ENCODE peak calls at places on chromosomes 12 and 14, in ten cellular contexts. M is heart left ventricle; A is stomach; C is colonic mucosa; G is CD8-positive, alpha-beta T cell; N is keratinocyte; L is psoas muscle; P is WERI-Rb-1; T is MM.1S; X is left ventricle myocardium inferior. S is an unnamed sample.

GRCh38 chr12:117641885-117642284 is 280.5 kb upstream of the NOS1 start:
- DNase-seq in A (no peak), L (no peak), N (no peak), T (no peak), X (no peak), P (no peak), M (no peak), C (no peak), G (no peak), S (no peak)

GRCh38 chr12:51817027-51817953 is 31.2 kb downstream of the FIGNL2 start:
- DNase-seq in L (peak), A (no peak), M (no peak), C (no peak), X (no peak), G (no peak), N (no peak), T (no peak), P (peak), S (no peak)

GRCh38 chr14:91545946-91546716 is 36.0 kb upstream of the PPP4R3A start:
- DNase-seq in A (no peak), N (no peak), X (no peak), P (peak), L (no peak), G (no peak), T (no peak), C (no peak), M (no peak), S (no peak)

GRCh38 chr12:59007620-59008019 is 87.3 kb upstream of the LRIG3 start:
- DNase-seq in G (no peak), M (no peak), C (no peak), X (no peak), T (no peak), L (no peak), A (no peak), N (no peak), P (no peak), S (no peak)

GRCh38 chr14:92412912-92413311 is 89.9 kb downstream of the SLC24A4 start:
- DNase-seq in C (no peak), N (no peak), G (no peak), P (peak), M (no peak), X (no peak), T (no peak), L (no peak), A (no peak), S (no peak)

GRCh38 chr14:45698462-45699134 is 445.6 kb upstream of the MIS18BP1 start:
- DNase-seq in G (no peak), T (no peak), A (peak), P (peak), L (no peak), C (peak), X (no peak), N (no peak), M (no peak), S (no peak)

GRCh38 chr12:107843351-107844311 is 69.1 kb downstream of the ASCL4 start:
- DNase-seq in G (no peak), M (no peak), T (no peak), C (no peak), P (peak), A (no peak), X (no peak), N (no peak), L (no peak), S (no peak)

GRCh38 chr14:93961610-93962009 is 14.8 kb downstream of the ASB2 start:
- DNase-seq in L (no peak), P (no peak), T (no peak), X (no peak), A (no peak), M (no peak), G (no peak), C (no peak), N (no peak), S (no peak)

GRCh38 chr12:121957831-121958515 is 39.6 kb downstream of the CFAP251 start:
- DNase-seq in C (no peak), N (no peak), A (no peak), L (no peak), T (no peak), M (no peak), G (no peak), X (no peak), P (no peak), S (no peak)

GRCh38 chr12:10829994-10830393 is 3.8 kb upstream of the TAS2R10 start:
- DNase-seq in C (no peak), P (no peak), L (no peak), G (no peak), A (no peak), T (no peak), N (no peak), M (no peak), X (no peak), S (no peak)

GRCh38 chr12:117854339-117855012 is 114.3 kb downstream of the KSR2 start:
- DNase-seq in M (no peak), C (peak), A (peak), G (peak), P (peak), T (peak), N (no peak), X (no peak), L (no peak), S (peak)

GRCh38 chr12:82800185-82800584 is 113.5 kb downstream of the TMTC2 start:
- DNase-seq in N (no peak), C (no peak), X (no peak), L (no peak), G (no peak), T (no peak), M (no peak), A (no peak), P (no peak), S (no peak)

GRCh38 chr12:82805812-82806497 is 119.2 kb downstream of the TMTC2 start:
- DNase-seq in N (peak), T (no peak), A (no peak), M (no peak), L (no peak), G (no peak), X (no peak), C (no peak), P (no peak), S (no peak)

GRCh38 chr12:82804601-82805000 is 117.9 kb downstream of the TMTC2 start:
- DNase-seq in T (no peak), L (no peak), P (no peak), G (no peak), X (no peak), C (no peak), M (no peak), A (no peak), N (no peak), S (no peak)

GRCh38 chr12:82801951-82802610 is 115.4 kb downstream of the TMTC2 start:
- DNase-seq in P (no peak), T (no peak), L (no peak), N (no peak), M (no peak), X (no peak), C (no peak), A (no peak), G (no peak), S (no peak)

GRCh38 chr12:82803201-82803600 is 116.5 kb downstream of the TMTC2 start:
- DNase-seq in M (no peak), L (no peak), P (no peak), C (no peak), T (no peak), N (no peak), A (no peak), X (no peak), G (no peak), S (no peak)
- TF ChIP-seq CTCF in M (no peak), L (no peak), P (no peak), C (no peak), T (no peak), N (no peak), A (no peak), X (no peak), G (no peak), S (no peak)

GRCh38 chr12:15280930-15281329 is 41.4 kb upstream of the PTPRO start:
- DNase-seq in N (no peak), C (no peak), M (no peak), P (no peak), X (no peak), T (no peak), G (no peak), L (no peak), A (no peak), S (no peak)
- H3K27ac ChIP-seq in N (no peak), C (no peak), M (no peak), P (no peak), X (no peak), T (no peak), G (no peak), L (no peak), A (no peak), S (no peak)

GRCh38 chr12:103330672-103331071 is 165.1 kb downstream of the C12orf42 start:
- DNase-seq in G (no peak), P (no peak), X (no peak), T (no peak), L (no peak), C (no peak), A (no peak), N (no peak), M (no peak), S (no peak)

GRCh38 chr12:103331643-103332042 is 164.1 kb downstream of the C12orf42 start:
- DNase-seq in A (no peak), C (no peak), P (no peak), N (no peak), T (no peak), G (no peak), X (no peak), L (no peak), M (no peak), S (no peak)

GRCh38 chr12:103327676-103328075 is 168.1 kb downstream of the C12orf42 start:
- DNase-seq in C (no peak), M (no peak), T (no peak), L (no peak), P (no peak), N (no peak), X (no peak), A (no peak), G (no peak), S (no peak)

GRCh38 chr12:103326190-103326589 is 169.6 kb downstream of the C12orf42 start:
- DNase-seq in X (no peak), M (no peak), L (no peak), C (no peak), P (peak), G (no peak), T (peak), N (no peak), A (no peak), S (no peak)
- TF ChIP-seq CTCF in X (peak), M (no peak), L (no peak), C (no peak), P (peak), G (no peak), T (peak), N (no peak), A (no peak), S (no peak)

GRCh38 chr12:14833336-14833735 is 10.0 kb downstream of the ART4 start:
- DNase-seq in G (no peak), P (no peak), A (no peak), X (no peak), C (no peak), M (no peak), N (no peak), L (no peak), T (no peak), S (no peak)
- H3K27ac ChIP-seq in G (no peak), P (no peak), A (no peak), X (no peak), C (no peak), M (no peak), N (no peak), L (no peak), T (no peak), S (no peak)

GRCh38 chr12:57276935-57277563 is 26.1 kb upstream of the STAC3 start:
- DNase-seq in X (no peak), L (no peak), N (no peak), C (peak), M (no peak), T (peak), G (no peak), P (no peak), A (peak), S (no peak)
- TF ChIP-seq CTCF in X (peak), L (peak), N (no peak), C (peak), M (peak), T (peak), G (no peak), P (peak), A (peak), S (no peak)

GRCh38 chr14:68627868-68628604 is 164.8 kb downstream of the ZFP36L1 start:
- DNase-seq in X (peak), C (peak), A (peak), L (no peak), T (no peak), P (no peak), G (peak), M (peak), N (peak), S (peak)
- H3K27ac ChIP-seq in X (peak), C (peak), A (peak), L (no peak), T (no peak), P (no peak), G (peak), M (peak), N (peak), S (peak)

DNA sequence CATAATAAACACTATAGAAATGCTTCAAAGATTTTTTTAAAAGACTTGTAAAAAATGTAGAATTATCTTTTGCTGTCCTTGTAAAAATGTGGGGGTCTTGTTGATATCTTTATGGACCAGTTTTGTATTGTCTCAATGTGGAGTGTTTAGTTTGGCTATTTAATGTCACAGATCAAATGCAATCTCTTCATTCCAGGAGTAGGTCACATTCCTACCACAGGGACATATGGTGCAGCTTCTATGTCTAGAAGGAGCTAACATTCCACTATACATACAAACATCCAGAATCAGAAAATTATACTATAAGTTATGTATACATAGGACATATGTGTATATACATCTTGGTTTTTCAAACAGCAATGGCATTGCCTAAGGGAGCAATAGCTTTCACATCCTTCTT is 345.7 kb downstream of the BMP4 start:
- DNase-seq in C (no peak), M (no peak), T (no peak), G (no peak), N (no peak), L (no peak), X (no peak), P (no peak), A (no peak), S (no peak)
- TF ChIP-seq CTCF in C (no peak), M (no peak), T (no peak), G (no peak), N (no peak), L (no peak), X (no peak), P (no peak), A (no peak), S (no peak)

DNA sequence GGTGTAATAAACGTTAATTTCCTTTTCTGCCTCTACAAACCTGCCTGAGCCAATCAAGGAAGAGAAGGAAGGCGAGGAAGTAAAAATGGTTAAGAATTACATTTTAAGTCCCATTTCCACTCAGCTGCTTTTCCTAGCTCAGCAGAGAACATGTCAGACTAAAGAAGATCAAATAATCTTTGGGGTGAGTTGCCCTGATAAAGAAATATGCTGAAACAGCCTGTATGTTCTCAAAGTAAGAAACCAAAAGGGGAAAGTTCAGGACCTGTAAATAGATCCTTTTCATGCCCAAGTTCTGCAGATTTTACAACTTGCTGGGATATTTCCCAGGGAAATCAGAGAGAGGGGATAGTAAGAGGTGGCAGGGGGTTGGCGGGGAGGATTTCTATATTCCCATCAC is 55.5 kb downstream of the PHLDA1 start:
- DNase-seq in T (no peak), L (no peak), C (no peak), M (no peak), P (no peak), A (no peak), G (no peak), N (no peak), X (no peak), S (no peak)
- H3K27ac ChIP-seq in T (peak), L (no peak), C (no peak), M (no peak), P (no peak), A (no peak), G (no peak), N (no peak), X (no peak), S (no peak)